ENCODE peak calls at places on chromosomes 7 and 10, in ten cellular contexts. T is hepatocyte; J is transverse colon; V is kidney glomerular epithelial cell; X is Jurkat, Clone E6-1; D is astrocyte of the spinal cord; Z is neural progenitor cell; W is iPS-NIHi11; B is KBM-7; M is AG10803. P is an unnamed sample.

GRCh38 chr7:151981223-151981622 is 25.0 kb downstream of the GALNTL5 start:
- DNase-seq in T (no peak), J (no peak), V (no peak), X (no peak), D (no peak), Z (no peak), W (no peak), B (no peak), M (no peak), P (no peak)

GRCh38 chr7:90752051-90752450 is 155.9 kb downstream of the CDK14 start:
- DNase-seq in T (no peak), J (no peak), V (no peak), X (no peak), D (no peak), Z (no peak), W (no peak), B (no peak), M (no peak), P (no peak)

GRCh38 chr7:16422917-16423316 is 1.6 kb upstream of the CRPPA start:
- DNase-seq in T (no peak), J (no peak), V (no peak), X (no peak), D (no peak), Z (peak), W (no peak), B (peak), M (no peak), P (no peak)

GRCh38 chr10:117537904-117538524 is 4.5 kb upstream of the EMX2 start:
- DNase-seq in T (no peak), J (no peak), V (peak), X (no peak), D (no peak), Z (no peak), W (no peak), B (no peak), M (peak), P (no peak)

GRCh38 chr7:27094304-27095049 is 1.3 kb downstream of the HOXA1 start:
- DNase-seq in T (no peak), J (no peak), V (no peak), X (no peak), D (no peak), Z (peak), W (no peak), B (no peak), M (no peak), P (no peak)

GRCh38 chr10:88415533-88416130 is 167.5 kb downstream of the RNLS start:
- DNase-seq in T (no peak), J (no peak), V (no peak), X (no peak), D (no peak), Z (peak), W (peak), B (no peak), M (no peak), P (no peak)

GRCh38 chr7:120412665-120413064 is 139.7 kb downstream of the KCND2 start:
- DNase-seq in T (no peak), J (no peak), V (no peak), X (no peak), D (no peak), Z (no peak), W (no peak), B (no peak), M (no peak), P (no peak)

GRCh38 chr7:128814496-128814895 is 15.7 kb upstream of the FLNC start:
- DNase-seq in T (no peak), J (no peak), V (no peak), X (no peak), D (no peak), Z (no peak), W (no peak), B (no peak), M (no peak), P (no peak)

GRCh38 chr10:30587522-30588031 is 42.0 kb downstream of the LYZL2 start:
- DNase-seq in T (peak), J (peak), V (peak), X (no peak), D (no peak), Z (no peak), W (peak), B (peak), M (no peak), P (peak)

GRCh38 chr10:72089618-72090017 is 1.3 kb upstream of the SPOCK2 start:
- DNase-seq in T (peak), J (peak), V (no peak), X (no peak), D (peak), Z (no peak), W (no peak), B (no peak), M (no peak), P (no peak)

GRCh38 chr7:2936891-2937580 is 92.9 kb upstream of the GNA12 start:
- DNase-seq in T (no peak), J (no peak), V (no peak), X (no peak), D (no peak), Z (no peak), W (no peak), B (no peak), M (no peak), P (no peak)

GRCh38 chr10:103668351-103669242 is 175.1 kb downstream of the NEURL1 start:
- DNase-seq in T (no peak), J (peak), V (peak), X (no peak), D (peak), Z (peak), W (peak), B (peak), M (peak), P (no peak)

GRCh38 chr7:66150471-66150870 is 35.8 kb downstream of the CRCP start:
- DNase-seq in T (no peak), J (peak), V (no peak), X (no peak), D (peak), Z (no peak), W (no peak), B (no peak), M (peak), P (no peak)

GRCh38 chr7:6056616-6057015 is 25.4 kb downstream of the ANKRD61 start:
- DNase-seq in T (no peak), J (no peak), V (no peak), X (no peak), D (no peak), Z (no peak), W (no peak), B (no peak), M (no peak), P (no peak)

GRCh38 chr7:148398844-148399365 is 191.7 kb upstream of the C7orf33 start:
- DNase-seq in T (no peak), J (no peak), V (no peak), X (no peak), D (no peak), Z (no peak), W (no peak), B (no peak), M (no peak), P (no peak)

GRCh38 chr7:35254496-35255416 is 856 bp upstream of the TBX20 start:
- DNase-seq in T (peak), J (no peak), V (no peak), X (no peak), D (no peak), Z (peak), W (no peak), B (no peak), M (no peak), P (no peak)

P was measured in GF-D8.